ENCODE peak calls at places on chromosomes 16 and 17, in eight cellular contexts. T is AG04450; N is left lung; B is Kasumi-1; E is activated CD8-positive, alpha-beta memory T cell treated with anti-CD3 and anti-CD28 coated beads, Interleukin-2, amount 50 U/mL, for 4 hours; D is stimulated activated CD4-positive, alpha-beta T cell treated with anti-CD3 and anti-CD28 coated beads, Interleukin-2, amount 100 ng/mL, for 48 hours; A is HEK293T; Y is LHCN-M2. G is an unnamed sample.
A peak's percentile ranks its signal among the peaks of the same experiment; 100 is the strongest.

GRCh38 chr17:40664582-40665333 is at the start of gene KRT222:
- DNase-seq in E (no peak), A (no peak), Y (no peak), B (no peak), N (no peak), D (no peak), T (no peak), G (no peak)

GRCh38 chr17:46770439-46770817 is 48.1 kb downstream of the WNT3 start:
- DNase-seq in B (no peak), D (no peak), Y (no peak), E (no peak), A (no peak), T (no peak), N (peak; percentile 45), G (no peak)

GRCh38 chr17:8041249-8041928 is 2.5 kb downstream of the ALOX15B start:
- DNase-seq in N (no peak), A (peak; percentile 42), E (peak; percentile 36), B (peak; percentile 46), Y (peak; percentile 93), D (no peak), T (peak; percentile 29), G (peak; percentile 57)

GRCh38 chr17:82065638-82066303 is at the start of gene DUS1L:
- DNase-seq in D (peak; percentile 65), A (peak; percentile 86), E (peak; percentile 72), T (no peak), N (peak; percentile 90), Y (peak; percentile 41), B (peak; percentile 48), G (peak; percentile 50)

GRCh38 chr17:41624208-41625101 is at the start of gene KRT17:
- DNase-seq in T (no peak), A (no peak), B (no peak), E (no peak), Y (no peak), D (no peak), N (peak; percentile 79), G (peak; percentile 40)

GRCh38 chr17:73510981-73511442 is 133.2 kb downstream of the SDK2 start:
- DNase-seq in Y (no peak), B (no peak), E (no peak), A (no peak), D (no peak), T (no peak), N (peak; percentile 66), G (no peak)

GRCh38 chr16:1610071-1610840 is 1.6 kb downstream of the IFT140 start:
- DNase-seq in B (peak; percentile 50), A (peak; percentile 92), E (peak; percentile 92), N (peak; percentile 95), Y (peak; percentile 81), D (peak; percentile 90), T (peak; percentile 39), G (peak; percentile 86)

GRCh38 chr17:30376621-30377452 is 1.9 kb upstream of the CPD start:
- DNase-seq in E (peak; percentile 57), N (no peak), B (no peak), D (peak; percentile 37), Y (peak; percentile 64), T (peak; percentile 65), A (peak; percentile 30), G (no peak)

GRCh38 chr17:72296456-72296855 is 175.6 kb downstream of the SOX9 start:
- DNase-seq in E (no peak), T (no peak), Y (no peak), A (no peak), N (no peak), D (no peak), B (no peak), G (no peak)

GRCh38 chr16:54459509-54460235 is 173.1 kb upstream of the IRX3 start:
- DNase-seq in B (no peak), D (no peak), Y (no peak), E (no peak), T (no peak), A (no peak), N (no peak), G (no peak)

GRCh38 chr17:57916925-57917858 is 38.0 kb downstream of the CUEDC1 start:
- DNase-seq in D (no peak), B (no peak), T (no peak), Y (no peak), E (peak; percentile 29), A (no peak), N (no peak), G (no peak)